ENCODE peak calls at places on chromosomes 2 and 18, in seven cellular contexts. One of them, this sample, is unnamed.

GRCh38 chr18:25109484-25109883 is 242.5 kb downstream of the ZNF521 start:
- DNase-seq in naive thymus-derived CD8-positive, alpha-beta T cell: no peak
- DNase-seq in stimulated activated CD8-positive, alpha-beta memory T cell treated with anti-CD3 and anti-CD28 coated beads, Interleukin-2, amount 100 ng/mL, for 48 hours: no peak
- DNase-seq in AG04450: peak
- DNase-seq in SW 1271: no peak
- DNase-seq in DMS153: no peak
- DNase-seq in fibroblast of pulmonary artery: no peak
- DNase-seq in this sample: no peak

GRCh38 chr2:161158882-161159281 is 1.3 kb upstream of the TANK start:
- DNase-seq in naive thymus-derived CD8-positive, alpha-beta T cell: no peak
- DNase-seq in stimulated activated CD8-positive, alpha-beta memory T cell treated with anti-CD3 and anti-CD28 coated beads, Interleukin-2, amount 100 ng/mL, for 48 hours: no peak
- DNase-seq in SW 1271: no peak
- DNase-seq in AG04450: no peak
- DNase-seq in DMS153: no peak
- DNase-seq in fibroblast of pulmonary artery: no peak
- DNase-seq in this sample: no peak

GRCh38 chr2:217827430-217828201 is 175.2 kb downstream of the TNS1 start:
- DNase-seq in AG04450: no peak
- DNase-seq in DMS153: no peak
- DNase-seq in SW 1271: no peak
- DNase-seq in naive thymus-derived CD8-positive, alpha-beta T cell: no peak
- DNase-seq in stimulated activated CD8-positive, alpha-beta memory T cell treated with anti-CD3 and anti-CD28 coated beads, Interleukin-2, amount 100 ng/mL, for 48 hours: no peak
- DNase-seq in fibroblast of pulmonary artery: no peak
- DNase-seq in this sample: peak

GRCh38 chr2:191321861-191322662 is 76.9 kb downstream of the MYO1B start:
- DNase-seq in SW 1271: no peak
- DNase-seq in naive thymus-derived CD8-positive, alpha-beta T cell: peak
- DNase-seq in AG04450: no peak
- DNase-seq in fibroblast of pulmonary artery: peak
- DNase-seq in stimulated activated CD8-positive, alpha-beta memory T cell treated with anti-CD3 and anti-CD28 coated beads, Interleukin-2, amount 100 ng/mL, for 48 hours: no peak
- DNase-seq in DMS153: no peak
- DNase-seq in this sample: no peak

GRCh38 chr2:3344897-3345296 is 32.7 kb downstream of the EIPR1 start:
- DNase-seq in DMS153: no peak
- DNase-seq in fibroblast of pulmonary artery: no peak
- DNase-seq in SW 1271: no peak
- DNase-seq in stimulated activated CD8-positive, alpha-beta memory T cell treated with anti-CD3 and anti-CD28 coated beads, Interleukin-2, amount 100 ng/mL, for 48 hours: no peak
- DNase-seq in AG04450: no peak
- DNase-seq in naive thymus-derived CD8-positive, alpha-beta T cell: no peak
- DNase-seq in this sample: no peak

GRCh38 chr2:20676353-20677215 is 9.6 kb downstream of the GDF7 start:
- DNase-seq in DMS153: no peak
- DNase-seq in AG04450: no peak
- DNase-seq in SW 1271: no peak
- DNase-seq in stimulated activated CD8-positive, alpha-beta memory T cell treated with anti-CD3 and anti-CD28 coated beads, Interleukin-2, amount 100 ng/mL, for 48 hours: no peak
- DNase-seq in fibroblast of pulmonary artery: no peak
- DNase-seq in naive thymus-derived CD8-positive, alpha-beta T cell: no peak
- DNase-seq in this sample: no peak

GRCh38 chr18:48613589-48613988 is 74.8 kb downstream of the CTIF start:
- DNase-seq in DMS153: no peak
- DNase-seq in naive thymus-derived CD8-positive, alpha-beta T cell: no peak
- DNase-seq in stimulated activated CD8-positive, alpha-beta memory T cell treated with anti-CD3 and anti-CD28 coated beads, Interleukin-2, amount 100 ng/mL, for 48 hours: no peak
- DNase-seq in SW 1271: no peak
- DNase-seq in fibroblast of pulmonary artery: no peak
- DNase-seq in AG04450: no peak
- DNase-seq in this sample: peak

GRCh38 chr2:167144179-167144898 is 256.1 kb downstream of the XIRP2 start:
- DNase-seq in SW 1271: no peak
- DNase-seq in stimulated activated CD8-positive, alpha-beta memory T cell treated with anti-CD3 and anti-CD28 coated beads, Interleukin-2, amount 100 ng/mL, for 48 hours: no peak
- DNase-seq in fibroblast of pulmonary artery: peak
- DNase-seq in DMS153: no peak
- DNase-seq in AG04450: no peak
- DNase-seq in naive thymus-derived CD8-positive, alpha-beta T cell: no peak
- DNase-seq in this sample: no peak

GRCh38 chr2:223989206-223989859 is 32.1 kb downstream of the MRPL44 start:
- DNase-seq in stimulated activated CD8-positive, alpha-beta memory T cell treated with anti-CD3 and anti-CD28 coated beads, Interleukin-2, amount 100 ng/mL, for 48 hours: no peak
- DNase-seq in fibroblast of pulmonary artery: no peak
- DNase-seq in AG04450: no peak
- DNase-seq in DMS153: no peak
- DNase-seq in naive thymus-derived CD8-positive, alpha-beta T cell: no peak
- DNase-seq in SW 1271: no peak
- DNase-seq in this sample: no peak

GRCh38 chr2:111168528-111168929 is 47.8 kb downstream of the BCL2L11 start:
- DNase-seq in AG04450: peak
- DNase-seq in DMS153: no peak
- DNase-seq in SW 1271: peak
- DNase-seq in naive thymus-derived CD8-positive, alpha-beta T cell: no peak
- DNase-seq in fibroblast of pulmonary artery: peak
- DNase-seq in stimulated activated CD8-positive, alpha-beta memory T cell treated with anti-CD3 and anti-CD28 coated beads, Interleukin-2, amount 100 ng/mL, for 48 hours: peak
- DNase-seq in this sample: no peak

This sample was measured in posterior vena cava.